ENCODE peak calls at places on chromosomes 4 and X, in ten cellular contexts. N, P, M, U, A, L, S, X, B and T are unnamed samples.
A peak's percentile ranks its signal among the peaks of the same experiment; 100 is the strongest.

GRCh38 chrX:118360429-118361125 is 14.7 kb downstream of the WDR44 start:
- DNase-seq in U (no peak), A (no peak), L (no peak), B (no peak), P (no peak), M (no peak), X (no peak), N (no peak), S (no peak), T (no peak)

GRCh38 chr4:1991596-1992434 is 17.0 kb downstream of the NELFA start:
- DNase-seq in B (peak; percentile 42), N (no peak), S (no peak), L (no peak), U (no peak), M (no peak), A (no peak), X (no peak), P (no peak), T (no peak)

GRCh38 chrX:66731398-66731797 is 92.5 kb upstream of the EDA2R start:
- DNase-seq in U (peak; percentile 1), L (no peak), X (no peak), P (peak; percentile 12), B (no peak), M (peak; percentile 14), A (peak; percentile 3), S (no peak), N (no peak), T (peak; percentile 35)

GRCh38 chr4:19736968-19737756 is 514.5 kb upstream of the SLIT2 start:
- DNase-seq in U (no peak), S (peak; percentile 2), B (no peak), L (no peak), N (no peak), M (no peak), A (no peak), X (no peak), P (no peak), T (no peak)

GRCh38 chrX:103791233-103791632 is 14.6 kb downstream of the PLP1 start:
- DNase-seq in L (no peak), X (no peak), N (no peak), B (no peak), A (no peak), M (no peak), S (no peak), U (no peak), P (no peak), T (no peak)

GRCh38 chr4:76219299-76220055 is 5.9 kb upstream of the SCARB2 start:
- DNase-seq in M (peak; percentile 44), P (peak; percentile 62), L (no peak), A (no peak), B (no peak), X (no peak), N (no peak), S (no peak), U (no peak), T (no peak)

GRCh38 chr4:24857996-24858395 is 54.8 kb downstream of the CCDC149 start:
- DNase-seq in L (no peak), A (no peak), P (no peak), U (no peak), N (peak; percentile 16), X (no peak), S (no peak), M (no peak), B (no peak), T (no peak)

GRCh38 chrX:154373340-154374306 is 811 bp downstream of the FLNA start:
- DNase-seq in A (peak; percentile 5), N (peak; percentile 71), P (peak; percentile 59), L (peak; percentile 61), M (peak; percentile 75), B (peak; percentile 61), S (peak; percentile 95), X (peak; percentile 54), U (peak; percentile 72), T (peak; percentile 81)

GRCh38 chrX:53440631-53441517 is 6.7 kb upstream of the HSD17B10 start:
- DNase-seq in M (peak; percentile 53), P (peak; percentile 20), X (peak; percentile 27), U (peak; percentile 37), A (no peak), S (peak; percentile 62), L (no peak), B (peak; percentile 70), N (peak; percentile 18), T (peak; percentile 54)
- TF ChIP-seq CTCF in M (no peak), P (no peak), X (no peak), U (no peak), A (no peak), S (no peak), L (no peak), B (no peak), N (no peak), T (no peak)

DNA sequence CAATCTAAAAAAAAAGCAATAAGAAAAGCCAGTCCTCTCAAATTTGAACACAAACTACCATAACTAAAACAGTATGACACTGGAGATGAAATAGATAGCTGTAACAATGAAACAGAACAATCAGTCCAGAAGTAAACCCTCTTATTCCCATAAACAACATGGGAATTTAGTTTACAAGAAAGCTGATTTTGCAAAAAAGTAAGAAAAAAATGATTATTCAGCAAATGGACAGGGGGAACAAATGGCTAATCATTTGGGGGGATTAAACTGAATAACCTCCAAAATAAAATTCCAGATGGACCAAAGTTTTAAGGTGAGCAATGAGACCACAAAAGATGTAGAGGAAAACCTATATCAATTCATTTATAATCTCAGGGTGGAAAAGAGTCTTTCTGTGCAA is 16.1 kb upstream of the SASH3 start:
- DNase-seq in X (no peak), M (no peak), L (no peak), U (no peak), P (no peak), S (no peak), N (no peak), B (no peak), A (no peak), T (no peak)
- H3K4me1 ChIP-seq in X (no peaks in the 10 kb centered on the region), M (no peaks in the 10 kb centered on the region), L (peaks cover 4% of the 10 kb centered on the region), U (no peaks in the 10 kb centered on the region), P (peaks cover 3% of the 10 kb centered on the region), S (no peaks in the 10 kb centered on the region), N (no peaks in the 10 kb centered on the region), B (no peaks in the 10 kb centered on the region), A (peaks cover 22% of the 10 kb centered on the region), T (no peaks in the 10 kb centered on the region)

GRCh38 chr4:154551872-154552686 is 1.9 kb upstream of the PLRG1 start:
- DNase-seq in L (peak; percentile 56), U (peak; percentile 49), S (peak; percentile 75), N (peak; percentile 72), B (peak; percentile 77), P (peak; percentile 74), A (peak; percentile 28), X (peak; percentile 68), M (peak; percentile 86), T (peak; percentile 81)

GRCh38 chr4:154545689-154546088 is 4.5 kb downstream of the PLRG1 start:
- DNase-seq in X (no peak), A (no peak), S (no peak), M (no peak), B (no peak), L (no peak), N (no peak), P (no peak), U (no peak), T (no peak)

GRCh38 chr4:154549894-154550790 is at the start of gene PLRG1:
- DNase-seq in M (peak; percentile 99), B (peak; percentile 97), L (peak; percentile 67), P (peak; percentile 90), N (peak; percentile 95), A (peak; percentile 70), S (peak; percentile 93), X (peak; percentile 95), U (peak; percentile 64), T (peak; percentile 97)
- TF ChIP-seq CTCF in M (no peak), B (peak; percentile 3), L (no peak), P (no peak), N (peak; percentile 51), A (no peak), S (no peak), X (peak; percentile 52), U (no peak), T (no peak)

DNA sequence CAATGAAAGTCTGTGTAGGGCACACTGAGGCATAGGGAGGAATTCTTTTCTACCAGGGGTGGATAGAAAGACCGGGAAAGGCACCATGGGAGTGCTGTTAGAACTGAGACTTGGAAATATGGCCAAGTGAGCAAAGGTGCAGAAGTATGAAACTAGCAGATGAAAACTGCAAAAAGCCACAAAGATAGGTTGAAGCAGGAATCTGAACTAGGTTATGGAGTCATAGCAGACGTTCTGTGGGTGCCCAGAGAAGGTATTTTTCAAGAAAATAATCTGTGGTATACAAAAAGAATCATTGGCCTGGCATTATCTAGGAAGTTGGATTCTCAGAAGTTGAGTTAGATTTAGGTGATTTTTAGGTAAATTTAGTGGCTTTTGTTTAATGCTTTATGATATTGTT is 48.5 kb downstream of the SMAD1 start:
- DNase-seq in U (no peak), M (no peak), N (no peak), L (no peak), P (no peak), A (no peak), X (no peak), B (no peak), S (no peak), T (no peak)
- H3K4me1 ChIP-seq in U (peaks cover 3% of the 10 kb centered on the region), M (no peaks in the 10 kb centered on the region), N (peaks cover 39% of the 10 kb centered on the region), L (no peaks in the 10 kb centered on the region), P (no peaks in the 10 kb centered on the region), A (peaks cover 13% of the 10 kb centered on the region), X (peaks cover 17% of the 10 kb centered on the region), B (no peaks in the 10 kb centered on the region), S (peaks cover 8% of the 10 kb centered on the region), T (peaks cover 10% of the 10 kb centered on the region)

DNA sequence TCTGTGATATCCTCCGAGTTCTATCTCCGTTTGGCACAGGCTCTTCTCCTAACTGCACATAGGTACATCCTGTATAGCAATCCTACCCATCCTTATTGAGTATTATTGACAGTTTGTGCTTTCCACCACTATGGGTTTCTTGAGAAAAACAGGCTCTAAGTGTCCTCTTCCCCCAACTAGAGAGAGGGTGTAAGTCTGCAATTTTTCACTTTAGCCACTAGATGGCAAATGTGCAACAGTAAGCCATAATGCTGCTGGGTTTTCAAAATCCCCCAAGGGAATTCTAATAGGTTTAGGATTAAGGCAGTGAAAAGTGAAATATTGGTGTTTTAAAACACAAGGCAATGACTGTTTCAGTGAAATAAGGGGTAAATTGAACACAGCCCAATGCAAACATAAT is 239.1 kb upstream of the HTR2C start:
- DNase-seq in B (no peak), L (peak; percentile 18), S (no peak), P (peak; percentile 3), N (no peak), A (no peak), X (no peak), M (peak; percentile 59), U (peak; percentile 1), T (peak; percentile 82)
- TF ChIP-seq CTCF in B (peak; percentile 77), L (peak; percentile 72), S (peak; percentile 87), P (peak; percentile 59), N (peak; percentile 43), A (peak; percentile 73), X (peak; percentile 46), M (peak; percentile 75), U (peak; percentile 46), T (peak; percentile 82)

DNA sequence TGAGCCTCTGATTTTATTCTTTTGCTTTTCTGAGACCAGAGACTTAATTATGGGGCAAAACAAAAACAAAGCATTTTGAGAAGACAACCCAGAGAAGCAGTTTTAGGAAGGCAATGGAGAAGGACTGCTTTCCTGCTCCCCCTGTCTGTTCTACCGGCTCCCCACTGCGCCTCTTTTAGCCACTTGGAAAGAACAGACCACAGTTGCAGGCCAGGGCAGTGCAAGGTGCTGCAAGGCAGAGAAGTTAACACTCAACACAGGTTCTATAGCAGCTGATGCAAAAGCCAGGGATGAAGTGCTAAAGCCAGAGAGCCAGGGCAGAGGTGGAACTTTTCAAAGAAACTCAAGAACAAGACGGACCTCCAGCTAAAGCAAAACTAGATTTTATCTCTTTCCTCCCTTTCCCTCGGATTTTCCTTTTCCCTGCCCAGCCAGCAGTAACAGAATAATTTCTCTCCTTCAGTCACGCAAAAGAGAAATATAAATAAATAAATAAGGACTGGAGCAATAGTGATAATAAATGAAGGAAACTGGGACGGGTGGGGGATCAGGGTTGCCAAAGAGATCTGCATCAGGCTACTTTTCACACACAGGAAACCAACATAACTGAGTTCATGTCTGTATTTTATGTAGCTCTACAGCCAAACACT is 10.4 kb downstream of the SH3RF1 start:
- DNase-seq in S (no peak), A (no peak), L (no peak), N (no peak), X (no peak), M (no peak), P (no peak), B (no peak), U (no peak), T (no peak)
- H3K4me1 ChIP-seq in S (no peaks in the 10 kb centered on the region), A (no peaks in the 10 kb centered on the region), L (peaks cover 15% of the 10 kb centered on the region), N (peaks cover 51% of the 10 kb centered on the region), X (peaks cover 31% of the 10 kb centered on the region), M (peaks cover 28% of the 10 kb centered on the region), P (peaks cover 33% of the 10 kb centered on the region), B (no peaks in the 10 kb centered on the region), U (peaks cover 62% of the 10 kb centered on the region), T (peaks cover 20% of the 10 kb centered on the region)